ENCODE peak calls at places on chromosomes 4 and X, in five cellular contexts. V is neuronal stem cell, X is H1, Q is mesenchymal stem cell, I is trophoblast cell. A is an unnamed sample.

GRCh38 chr4:140240237-140240636 is 86.3 kb upstream of the MAML3 start:
- DNase-seq in V (no peak), X (no peak), Q (no peak), I (no peak), A (no peak)

GRCh38 chr4:84920591-84920990 is 45.9 kb downstream of the WDFY3 start:
- DNase-seq in V (no peak), X (no peak), Q (peak; percentile 73), I (no peak), A (no peak)

GRCh38 chrX:96987228-96987627 is 103.5 kb downstream of the RPA4 start:
- DNase-seq in V (no peak), X (no peak), Q (peak; percentile 32), I (no peak), A (no peak)

GRCh38 chrX:104166735-104167436 is 633 bp downstream of the FAM199X start:
- DNase-seq in V (no peak), X (no peak), Q (peak; percentile 5), I (no peak), A (no peak)

GRCh38 chr4:11505225-11505971 is 76.7 kb upstream of the HS3ST1 start:
- DNase-seq in V (no peak), X (no peak), Q (no peak), I (no peak), A (no peak)

GRCh38 chr4:7194251-7195137 is 2.2 kb downstream of the SORCS2 start:
- DNase-seq in V (no peak), X (no peak), Q (peak; percentile 18), I (no peak), A (peak; percentile 37)

GRCh38 chrX:21656587-21657317 is 1.4 kb downstream of the KLHL34 start:
- DNase-seq in V (no peak), X (no peak), Q (no peak), I (no peak), A (no peak)

GRCh38 chrX:19179389-19179788 is 57.1 kb upstream of the ADGRG2 start:
- DNase-seq in V (no peak), X (no peak), Q (no peak), I (no peak), A (no peak)

DNA sequence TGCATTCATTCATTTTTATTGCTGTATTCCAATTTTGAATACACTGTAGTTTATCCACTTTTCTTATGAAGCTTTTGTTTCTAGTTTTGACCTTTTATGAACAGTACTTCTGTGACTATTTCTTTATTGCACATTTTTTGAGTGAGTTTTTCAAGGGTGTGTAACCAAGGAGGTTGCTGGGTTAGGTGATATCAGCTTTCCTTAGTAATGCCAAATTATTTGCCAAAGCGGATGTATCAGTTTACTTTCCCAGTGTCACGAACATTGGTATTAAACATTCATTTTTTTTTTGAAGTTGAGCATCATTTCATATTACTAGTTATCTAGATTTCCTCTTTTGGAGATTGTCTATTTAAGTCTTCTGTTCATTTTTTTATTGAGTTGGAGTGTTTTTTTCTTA is 32.9 kb downstream of the STIM2 start:
- DNase-seq in V (no peak), X (no peak), Q (no peak), I (no peak), A (no peak)
- H2BK12ac ChIP-seq in V (no peak overlapping the region), X (no peak overlapping the region), Q (no peak overlapping the region), I (no peak overlapping the region), A (no peak overlapping the region)

GRCh38 chr4:112648263-112649054 is 11.5 kb downstream of the LARP7 start:
- DNase-seq in V (no peak), X (peak; percentile 74), Q (no peak), I (no peak), A (peak; percentile 72)

GRCh38 chr4:112647785-112648184 is 10.8 kb downstream of the LARP7 start:
- DNase-seq in V (no peak), X (no peak), Q (no peak), I (no peak), A (no peak)

GRCh38 chr4:112645541-112646329 is 8.8 kb downstream of the LARP7 start:
- DNase-seq in V (no peak), X (peak; percentile 88), Q (no peak), I (no peak), A (peak; percentile 91)

GRCh38 chr4:112649055-112649408 is 12.1 kb downstream of the LARP7 start:
- DNase-seq in V (no peak), X (no peak), Q (no peak), I (no peak), A (no peak)

DNA sequence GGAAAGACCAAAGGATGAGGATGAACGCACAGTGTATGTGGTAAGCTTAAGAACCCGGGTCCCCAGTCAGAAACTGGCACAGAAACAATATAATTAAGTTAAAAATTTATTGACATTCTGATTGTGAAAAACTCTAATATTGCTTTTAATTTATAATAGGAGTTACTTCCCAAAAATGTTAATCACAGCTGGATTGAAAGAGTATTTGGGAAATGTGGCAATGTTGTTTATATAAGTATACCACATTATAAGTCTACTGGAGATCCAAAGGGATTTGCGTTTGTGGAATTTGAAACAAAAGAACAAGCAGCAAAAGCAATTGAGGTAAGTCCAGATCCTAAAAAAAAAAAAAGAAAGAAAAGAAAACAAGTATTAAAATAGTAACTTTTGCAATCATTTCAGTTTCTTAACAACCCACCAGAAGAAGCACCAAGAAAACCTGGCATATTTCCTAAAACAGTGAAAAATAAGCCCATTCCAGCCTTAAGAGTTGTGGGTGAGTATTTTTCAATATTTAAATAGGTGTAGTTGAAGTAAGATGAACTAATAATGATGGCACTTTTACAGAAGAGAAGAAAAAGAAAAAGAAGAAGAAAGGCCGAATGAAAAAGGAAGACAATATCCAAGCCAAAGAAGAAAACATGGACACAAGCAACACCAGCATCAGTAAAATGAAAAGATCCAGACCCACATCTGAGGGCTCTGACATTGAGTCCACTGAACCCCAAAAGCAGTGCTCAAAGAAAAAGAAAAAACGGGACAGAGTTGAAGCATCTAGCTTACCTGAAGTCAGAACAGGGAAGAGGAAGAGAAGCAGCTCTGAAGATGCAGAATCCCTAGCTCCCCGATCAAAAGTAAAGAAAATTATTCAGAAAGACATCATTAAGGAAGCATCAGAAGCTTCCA is 9.9 kb downstream of the LARP7 start:
- DNase-seq in V (no peak), X (no peak), Q (no peak), I (no peak), A (no peak)
- H2BK12ac ChIP-seq in V (no peak overlapping the region), X (no peak overlapping the region), Q (no peak overlapping the region), I (no peak overlapping the region), A (no peak overlapping the region)

GRCh38 chr4:169952236-169953088 is 73.7 kb downstream of the MFAP3L start:
- DNase-seq in V (no peak), X (no peak), Q (no peak), I (no peak), A (no peak)
- H2BK12ac ChIP-seq in V (no peak overlapping the region), X (no peak overlapping the region), Q (no peak overlapping the region), I (no peak overlapping the region), A (no peak overlapping the region)

DNA sequence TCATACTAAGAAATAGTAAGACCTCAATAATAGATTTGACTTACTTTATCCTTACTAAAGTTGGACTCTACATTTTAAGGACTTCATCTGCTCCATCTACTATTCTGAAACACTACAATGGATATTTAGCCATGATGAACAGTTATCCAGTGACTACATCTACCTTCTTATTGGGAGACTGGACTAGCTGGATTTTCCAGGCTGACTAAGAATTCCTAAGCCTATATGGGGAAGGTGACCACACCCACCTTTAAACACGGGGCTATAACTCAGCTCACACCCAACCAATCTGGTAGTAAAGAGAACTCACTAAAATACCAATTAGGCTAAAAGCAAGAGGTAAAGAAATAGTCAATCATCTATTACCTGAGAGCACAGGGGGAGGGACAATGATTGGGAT is 1438.4 kb downstream of the TECRL start:
- DNase-seq in V (no peak), X (no peak), Q (no peak), I (no peak), A (no peak)
- H2BK12ac ChIP-seq in V (no peak overlapping the region), X (no peak overlapping the region), Q (no peak overlapping the region), I (no peak overlapping the region), A (no peak overlapping the region)

GRCh38 chr4:126207892-126208291 is 893.1 kb downstream of the FAT4 start:
- DNase-seq in V (no peak), X (no peak), Q (no peak), I (no peak), A (no peak)
- H2BK12ac ChIP-seq in V (no peak overlapping the region), X (no peak overlapping the region), Q (no peak overlapping the region), I (no peak overlapping the region), A (no peak overlapping the region)

GRCh38 chr4:23061431-23061830 is 368.7 kb downstream of the GBA3 start:
- DNase-seq in V (no peak), X (no peak), Q (no peak), I (no peak), A (no peak)
- H2BK12ac ChIP-seq in V (no peak overlapping the region), X (no peak overlapping the region), Q (no peak overlapping the region), I (no peak overlapping the region), A (no peak overlapping the region)

GRCh38 chrX:153881281-153881680 is 4.7 kb downstream of the L1CAM start:
- DNase-seq in V (no peak), X (no peak), Q (no peak), I (no peak), A (no peak)

GRCh38 chrX:153878969-153879653 is 6.9 kb downstream of the L1CAM start:
- DNase-seq in V (no peak), X (no peak), Q (no peak), I (no peak), A (peak; percentile 61)

GRCh38 chrX:153882086-153882498 is 3.9 kb downstream of the L1CAM start:
- DNase-seq in V (no peak), X (no peak), Q (peak; percentile 51), I (no peak), A (no peak)

GRCh38 chrX:153879741-153880439 is 6.1 kb downstream of the L1CAM start:
- DNase-seq in V (no peak), X (no peak), Q (no peak), I (no peak), A (no peak)

GRCh38 chrX:153880440-153880815 is 5.5 kb downstream of the L1CAM start:
- DNase-seq in V (no peak), X (no peak), Q (no peak), I (no peak), A (no peak)
- H2BK12ac ChIP-seq in V (no peak overlapping the region), X (no peak overlapping the region), Q (no peak overlapping the region), I (no peak overlapping the region), A (no peak overlapping the region)

A was measured in H9.